ENCODE peak calls at places on chromosomes 16 and 17, in six cellular contexts. O is GM23338, M is SK-N-SH, H is PC-9, L is GM23248, T is PC-3. S is an unnamed sample.
A peak's percentile ranks its signal among the peaks of the same experiment; 100 is the strongest.

GRCh38 chr16:66095676-66096075 is 270.8 kb upstream of the CDH5 start:
- DNase-seq in O (peak; percentile 48), M (no peak), H (no peak), L (no peak), T (no peak), S (no peak)

GRCh38 chr17:52297230-52298010 is 138.9 kb upstream of the CA10 start:
- DNase-seq in O (peak; percentile 2), M (peak; percentile 26), H (no peak), L (peak; percentile 0), T (peak; percentile 54), S (peak; percentile 5)

GRCh38 chr16:27436921-27437650 is 35.1 kb downstream of the IL21R start:
- DNase-seq in O (no peak), M (peak; percentile 4), H (no peak), L (no peak), T (no peak), S (no peak)

GRCh38 chr17:21395764-21396163 is 19.6 kb downstream of the KCNJ12 start:
- DNase-seq in O (no peak), M (no peak), H (no peak), L (no peak), T (no peak), S (no peak)

GRCh38 chr16:70801611-70802010 is 653 bp upstream of the VAC14 start:
- DNase-seq in O (peak; percentile 62), M (no peak), H (no peak), L (no peak), T (no peak), S (no peak)

GRCh38 chr16:82043680-82044584 is 8.9 kb downstream of the HSD17B2 start:
- DNase-seq in O (no peak), M (no peak), H (no peak), L (peak; percentile 94), T (peak; percentile 52), S (peak; percentile 56)

GRCh38 chr17:80866050-80866793 is 125.4 kb upstream of the CHMP6 start:
- DNase-seq in O (peak; percentile 77), M (peak; percentile 88), H (peak; percentile 49), L (peak; percentile 84), T (peak; percentile 73), S (peak; percentile 76)

GRCh38 chr16:77784441-77785356 is 3.7 kb upstream of the VAT1L start:
- DNase-seq in O (no peak), M (peak; percentile 43), H (no peak), L (peak; percentile 42), T (peak; percentile 1), S (no peak)

GRCh38 chr17:33401253-33401652 is 108.2 kb upstream of the ASIC2 start:
- DNase-seq in O (no peak), M (no peak), H (no peak), L (no peak), T (no peak), S (no peak)

GRCh38 chr17:81365601-81366585 is 29.4 kb upstream of the BAHCC1 start:
- DNase-seq in O (no peak), M (peak; percentile 63), H (peak; percentile 88), L (no peak), T (peak; percentile 97), S (no peak)

GRCh38 chr16:88599092-88599733 is 29.0 kb downstream of the ZC3H18 start:
- DNase-seq in O (no peak), M (no peak), H (no peak), L (no peak), T (no peak), S (no peak)

GRCh38 chr16:14013571-14014283 is 57.4 kb upstream of the MRTFB start:
- DNase-seq in O (peak; percentile 37), M (peak; percentile 66), H (peak; percentile 17), L (peak; percentile 89), T (peak; percentile 62), S (no peak)

GRCh38 chr16:7321661-7322060 is 11.0 kb upstream of the RBFOX1 start:
- DNase-seq in O (no peak), M (no peak), H (no peak), L (no peak), T (no peak), S (no peak)

GRCh38 chr17:79809530-79810137 is 12.8 kb upstream of the CBX8 start:
- DNase-seq in O (peak; percentile 55), M (peak; percentile 80), H (no peak), L (no peak), T (no peak), S (peak; percentile 26)

GRCh38 chr17:5592382-5592781 is 8.1 kb upstream of the NLRP1 start:
- DNase-seq in O (peak; percentile 84), M (peak; percentile 24), H (no peak), L (peak; percentile 64), T (peak; percentile 79), S (peak; percentile 69)

GRCh38 chr16:79970551-79971236 is 370.2 kb upstream of the MAF start:
- DNase-seq in O (no peak), M (no peak), H (no peak), L (peak; percentile 3), T (no peak), S (no peak)

GRCh38 chr17:48724241-48725004 is 1.4 kb downstream of the PRAC2 start:
- DNase-seq in O (peak; percentile 87), M (peak; percentile 83), H (peak; percentile 63), L (peak; percentile 89), T (peak; percentile 97), S (peak; percentile 91)

GRCh38 chr16:53866520-53866919 is 162.6 kb downstream of the FTO start:
- DNase-seq in O (no peak), M (no peak), H (no peak), L (no peak), T (no peak), S (no peak)

GRCh38 chr16:15735610-15736009 is 85.6 kb downstream of the NDE1 start:
- DNase-seq in O (no peak), M (no peak), H (no peak), L (no peak), T (no peak), S (no peak)

GRCh38 chr16:58814348-58814801 is 80.3 kb upstream of the GOT2 start:
- DNase-seq in O (peak; percentile 77), M (peak; percentile 70), H (peak; percentile 20), L (peak; percentile 68), T (peak; percentile 44), S (peak; percentile 74)

GRCh38 chr17:28698253-28698941 is 13.3 kb downstream of the PROCA1 start:
- DNase-seq in O (no peak), M (no peak), H (no peak), L (peak; percentile 39), T (no peak), S (no peak)

GRCh38 chr16:1290860-1291575 is 18.4 kb upstream of the UBE2I start:
- DNase-seq in O (no peak), M (no peak), H (peak; percentile 40), L (no peak), T (no peak), S (no peak)

GRCh38 chr16:1287982-1288670 is 21.3 kb upstream of the UBE2I start:
- DNase-seq in O (no peak), M (no peak), H (peak; percentile 48), L (peak; percentile 64), T (peak; percentile 20), S (no peak)

GRCh38 chr16:1290032-1290431 is 19.4 kb upstream of the UBE2I start:
- DNase-seq in O (peak; percentile 56), M (no peak), H (no peak), L (peak; percentile 30), T (no peak), S (peak; percentile 46)

GRCh38 chr16:1288813-1289479 is 20.5 kb upstream of the UBE2I start:
- DNase-seq in O (peak; percentile 65), M (no peak), H (no peak), L (no peak), T (no peak), S (peak; percentile 49)

GRCh38 chr16:1289480-1289872 is 20.0 kb upstream of the UBE2I start:
- DNase-seq in O (no peak), M (no peak), H (no peak), L (no peak), T (no peak), S (peak; percentile 31)
- H3K4me3 ChIP-seq in O (peak overlapping the region; percentile 46), M (no peak overlapping the region), H (no peak overlapping the region), L (no peak overlapping the region), T (no peak overlapping the region), S (peak overlapping the region; percentile 30)

DNA sequence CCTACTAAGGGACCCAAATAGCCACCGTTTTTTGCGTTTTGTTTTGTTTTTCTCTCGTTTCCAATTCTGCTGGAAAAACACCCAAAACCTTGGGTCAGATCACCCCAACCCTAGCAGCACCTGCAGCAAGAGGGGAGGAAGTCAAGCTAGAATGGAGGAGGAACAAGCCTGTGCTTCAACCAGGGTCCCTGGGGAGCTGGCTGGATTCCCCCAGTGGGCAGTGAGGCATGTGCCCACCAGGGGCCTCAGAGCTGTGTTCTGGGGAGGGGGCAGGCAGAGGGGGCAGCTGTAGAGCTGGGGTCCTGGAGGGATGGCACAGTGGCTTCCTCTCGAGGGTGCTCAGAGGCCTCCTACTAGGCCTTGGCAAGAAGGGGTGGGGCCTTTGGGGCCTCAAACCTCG is 6.5 kb downstream of the CD79B start:
- DNase-seq in O (no peak), M (peak; percentile 25), H (no peak), L (no peak), T (no peak), S (no peak)
- H3F3A ChIP-seq in O (no peaks in the 10 kb centered on the region), M (no peaks in the 10 kb centered on the region), H (no peaks in the 10 kb centered on the region), L (no peaks in the 10 kb centered on the region), T (no peaks in the 10 kb centered on the region), S (peaks cover 1% of the 10 kb centered on the region)

GRCh38 chr17:58388302-58389190 is 28.8 kb downstream of the RNF43 start:
- DNase-seq in O (peak; percentile 39), M (no peak), H (no peak), L (no peak), T (peak; percentile 71), S (no peak)
- H3K4me3 ChIP-seq in O (peak overlapping the region; percentile 22), M (no peak overlapping the region), H (no peak overlapping the region), L (no peak overlapping the region), T (peak overlapping the region; percentile 25), S (no peak overlapping the region)

GRCh38 chr17:46147167-46147749 is 46.0 kb downstream of the KANSL1 start:
- DNase-seq in O (no peak), M (no peak), H (no peak), L (no peak), T (no peak), S (no peak)
- H3F3A ChIP-seq in O (no peaks in the 10 kb centered on the region), M (peaks cover 7% of the 10 kb centered on the region), H (peaks cover 60% of the 10 kb centered on the region), L (peaks cover 10% of the 10 kb centered on the region), T (peaks cover 5% of the 10 kb centered on the region), S (peaks cover 5% of the 10 kb centered on the region)

DNA sequence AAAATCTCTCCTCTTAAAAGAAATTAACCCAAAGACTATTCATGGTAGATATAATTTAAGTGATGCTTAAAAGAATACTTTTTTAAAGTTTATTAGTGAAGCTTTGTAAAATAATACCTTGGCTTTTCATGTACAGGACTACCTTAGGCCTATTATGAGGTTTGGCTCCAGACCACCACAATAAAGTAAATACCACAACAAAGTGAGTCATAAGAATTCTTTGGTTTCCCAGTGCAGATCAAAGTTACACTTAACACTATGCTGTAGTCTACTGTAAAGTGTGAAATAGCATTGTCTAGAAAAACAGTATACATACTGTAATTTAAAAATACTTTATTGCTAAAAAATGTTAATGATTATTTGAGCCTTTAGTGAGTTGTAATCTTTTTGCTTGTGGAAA is 31.7 kb downstream of the CLTC start:
- DNase-seq in O (no peak), M (no peak), H (no peak), L (peak; percentile 40), T (peak; percentile 74), S (no peak)
- H3K4me3 ChIP-seq in O (no peak overlapping the region), M (no peak overlapping the region), H (no peak overlapping the region), L (no peak overlapping the region), T (no peak overlapping the region), S (no peak overlapping the region)

GRCh38 chr17:1076982-1077302 is 80.0 kb downstream of the TIMM22 start:
- DNase-seq in O (no peak), M (no peak), H (no peak), L (no peak), T (no peak), S (no peak)
- H3F3A ChIP-seq in O (no peaks in the 10 kb centered on the region), M (peaks cover 13% of the 10 kb centered on the region), H (peaks cover 21% of the 10 kb centered on the region), L (no peaks in the 10 kb centered on the region), T (no peaks in the 10 kb centered on the region), S (no peaks in the 10 kb centered on the region)

GRCh38 chr17:75513667-75514052 is 1.7 kb downstream of the CASKIN2 start:
- DNase-seq in O (no peak), M (no peak), H (no peak), L (no peak), T (no peak), S (no peak)
- H3K4me3 ChIP-seq in O (peak overlapping the region; percentile 98), M (peak overlapping the region; percentile 98), H (peak overlapping the region; percentile 89), L (no peak overlapping the region), T (peak overlapping the region; percentile 78), S (no peak overlapping the region)